ENCODE peak calls at places on chromosomes 1 and 21, in six cellular contexts. J, D, F, S, O and M are unnamed samples.

GRCh38 chr1:93675272-93675671 is 6.4 kb downstream of the BCAR3 start:
- DNase-seq in J (no peak), D (no peak), F (no peak), S (no peak), O (no peak), M (no peak)

GRCh38 chr1:112788561-112788960 is 73.4 kb upstream of the PPM1J start:
- DNase-seq in J (peak; percentile 47), D (no peak), F (no peak), S (peak; percentile 39), O (peak; percentile 30), M (no peak)

GRCh38 chr1:115654125-115654524 is 12.4 kb downstream of the VANGL1 start:
- DNase-seq in J (no peak), D (no peak), F (no peak), S (no peak), O (no peak), M (no peak)

GRCh38 chr1:204996981-204997380 is 46.0 kb upstream of the CNTN2 start:
- DNase-seq in J (no peak), D (no peak), F (no peak), S (no peak), O (no peak), M (no peak)

GRCh38 chr1:117599822-117600221 is 6.0 kb upstream of the TENT5C start:
- DNase-seq in J (no peak), D (no peak), F (no peak), S (no peak), O (no peak), M (no peak)

GRCh38 chr1:97332716-97333115 is 588.1 kb downstream of the DPYD start:
- DNase-seq in J (peak; percentile 55), D (no peak), F (peak; percentile 25), S (peak; percentile 63), O (no peak), M (no peak)

GRCh38 chr1:203306089-203306969 is 1.0 kb downstream of the BTG2 start:
- DNase-seq in J (peak; percentile 95), D (no peak), F (peak; percentile 47), S (peak; percentile 90), O (peak; percentile 78), M (peak; percentile 93)

GRCh38 chr1:183227963-183228649 is 42.0 kb downstream of the LAMC2 start:
- DNase-seq in J (peak; percentile 69), D (no peak), F (no peak), S (peak; percentile 70), O (peak; percentile 60), M (peak; percentile 77)

GRCh38 chr1:67879485-67879884 is 46.2 kb upstream of the GNG12 start:
- DNase-seq in J (no peak), D (no peak), F (no peak), S (no peak), O (no peak), M (no peak)

GRCh38 chr1:202807367-202807925 is 775 bp downstream of the KDM5B start:
- DNase-seq in J (peak; percentile 42), D (peak; percentile 21), F (no peak), S (no peak), O (peak; percentile 83), M (peak; percentile 48)

GRCh38 chr1:226738421-226738994 is 574 bp downstream of the ITPKB start:
- DNase-seq in J (peak; percentile 41), D (no peak), F (no peak), S (peak; percentile 44), O (peak; percentile 58), M (peak; percentile 74)

DNA sequence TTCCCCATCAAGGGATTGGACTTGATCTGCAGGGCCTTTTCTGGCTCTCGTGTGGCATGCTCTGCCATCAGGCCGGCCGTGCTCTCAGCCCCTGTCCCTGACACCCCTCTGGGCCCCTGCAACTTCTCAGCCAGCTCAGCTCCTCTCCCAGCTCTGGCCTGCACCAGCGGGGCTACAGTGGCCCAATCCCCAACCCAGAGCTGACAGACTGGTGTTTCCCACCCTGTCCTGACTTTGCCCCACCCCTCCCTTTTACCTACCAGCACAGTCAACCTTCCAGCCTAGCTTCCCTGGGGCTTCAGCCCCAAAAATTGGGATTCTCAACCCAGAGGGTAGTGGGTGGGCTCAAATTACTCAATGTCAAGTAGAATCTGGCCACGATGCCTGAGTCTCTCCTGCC is 149.3 kb downstream of the SYF2 start:
- DNase-seq in J (no peak), D (no peak), F (no peak), S (no peak), O (no peak), M (no peak)
- H3K4me3 ChIP-seq in J (no peak overlapping the region), D (no peak overlapping the region), F (no peak overlapping the region), S (no peak overlapping the region), O (no peak overlapping the region), M (no peak overlapping the region)

DNA sequence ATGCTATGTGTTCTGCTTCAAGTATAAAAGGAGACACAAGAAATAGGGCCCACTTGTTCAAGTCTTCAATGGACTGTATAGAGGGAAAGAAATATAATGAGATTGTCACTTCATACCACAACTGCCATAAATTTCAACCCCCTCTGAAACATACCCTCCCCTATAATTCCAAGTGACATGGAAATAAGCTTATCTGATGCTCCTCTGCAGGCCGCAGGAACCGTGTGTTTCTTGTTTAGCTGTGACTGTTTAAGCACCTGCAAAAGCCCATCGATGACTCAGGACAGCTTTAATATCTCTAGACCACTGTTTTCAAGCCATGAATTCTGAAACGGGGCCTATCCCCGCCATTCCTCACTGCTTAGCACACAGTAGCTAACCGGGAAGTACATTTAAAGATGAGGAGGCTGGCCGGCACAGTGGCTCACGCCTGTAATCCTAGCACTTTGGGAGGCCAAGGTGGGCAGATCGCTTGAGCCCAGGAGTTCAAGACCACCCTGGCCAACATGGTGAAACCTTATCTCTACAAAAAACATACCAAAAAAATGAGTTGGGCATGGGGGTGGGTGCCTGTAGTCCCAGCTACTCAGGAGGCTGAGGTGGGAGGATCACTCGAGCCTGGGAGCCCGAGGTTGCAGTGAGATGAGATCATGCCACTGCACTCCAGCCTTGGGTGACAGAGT is 4.2 kb downstream of the HLCS start:
- DNase-seq in J (no peak), D (no peak), F (no peak), S (no peak), O (no peak), M (no peak)
- H3K4me3 ChIP-seq in J (no peak overlapping the region), D (no peak overlapping the region), F (no peak overlapping the region), S (no peak overlapping the region), O (no peak overlapping the region), M (no peak overlapping the region)

DNA sequence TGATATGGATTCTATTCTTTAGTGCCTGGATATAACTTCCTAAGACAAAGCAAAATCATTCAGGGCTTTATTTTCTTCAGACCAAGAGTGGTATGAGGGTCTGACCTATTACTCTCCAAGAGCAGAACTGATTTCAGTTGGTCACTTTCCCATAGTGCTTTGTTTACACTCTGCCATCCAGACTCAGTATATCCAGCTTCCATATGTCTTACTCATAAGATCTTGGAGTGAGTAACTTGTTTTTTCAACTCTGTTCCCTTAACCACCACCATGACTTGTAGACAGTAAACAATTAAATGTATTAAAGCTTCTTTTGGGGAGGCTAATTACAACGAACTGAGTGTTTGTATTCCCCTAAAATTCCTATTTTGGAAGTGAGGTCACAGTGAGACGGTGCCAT is 83.4 kb downstream of the USP24 start:
- DNase-seq in J (no peak), D (no peak), F (no peak), S (peak; percentile 21), O (no peak), M (no peak)
- H3K4me3 ChIP-seq in J (no peak overlapping the region), D (no peak overlapping the region), F (no peak overlapping the region), S (no peak overlapping the region), O (no peak overlapping the region), M (no peak overlapping the region)

GRCh38 chr1:236686815-236687160 is 489 bp downstream of the ACTN2 start:
- DNase-seq in J (no peak), D (no peak), F (no peak), S (no peak), O (peak; percentile 10), M (peak; percentile 51)
- H3K4me3 ChIP-seq in J (no peak overlapping the region), D (peak overlapping the region; percentile 49), F (no peak overlapping the region), S (peak overlapping the region; percentile 48), O (peak overlapping the region; percentile 42), M (peak overlapping the region; percentile 79)

GRCh38 chr1:184973308-184974085 is 811 bp downstream of the NIBAN1 start:
- DNase-seq in J (peak; percentile 62), D (peak; percentile 17), F (no peak), S (peak; percentile 74), O (peak; percentile 60), M (peak; percentile 13)

GRCh38 chr1:184975208-184975875 is 1.0 kb upstream of the NIBAN1 start:
- DNase-seq in J (no peak), D (no peak), F (no peak), S (no peak), O (no peak), M (no peak)

GRCh38 chr1:184972281-184973055 is 1.8 kb downstream of the NIBAN1 start:
- DNase-seq in J (peak; percentile 50), D (no peak), F (no peak), S (peak; percentile 49), O (no peak), M (no peak)

GRCh38 chr1:184974086-184974836 is at the start of gene NIBAN1:
- DNase-seq in J (peak; percentile 71), D (peak; percentile 64), F (no peak), S (peak; percentile 57), O (peak; percentile 52), M (peak; percentile 17)

GRCh38 chr1:184974837-184975115 is 468 bp upstream of the NIBAN1 start:
- DNase-seq in J (no peak), D (no peak), F (no peak), S (no peak), O (no peak), M (no peak)
- H3K4me3 ChIP-seq in J (peak overlapping the region; percentile 64), D (peak overlapping the region; percentile 89), F (no peak overlapping the region), S (peak overlapping the region; percentile 74), O (no peak overlapping the region), M (no peak overlapping the region)

DNA sequence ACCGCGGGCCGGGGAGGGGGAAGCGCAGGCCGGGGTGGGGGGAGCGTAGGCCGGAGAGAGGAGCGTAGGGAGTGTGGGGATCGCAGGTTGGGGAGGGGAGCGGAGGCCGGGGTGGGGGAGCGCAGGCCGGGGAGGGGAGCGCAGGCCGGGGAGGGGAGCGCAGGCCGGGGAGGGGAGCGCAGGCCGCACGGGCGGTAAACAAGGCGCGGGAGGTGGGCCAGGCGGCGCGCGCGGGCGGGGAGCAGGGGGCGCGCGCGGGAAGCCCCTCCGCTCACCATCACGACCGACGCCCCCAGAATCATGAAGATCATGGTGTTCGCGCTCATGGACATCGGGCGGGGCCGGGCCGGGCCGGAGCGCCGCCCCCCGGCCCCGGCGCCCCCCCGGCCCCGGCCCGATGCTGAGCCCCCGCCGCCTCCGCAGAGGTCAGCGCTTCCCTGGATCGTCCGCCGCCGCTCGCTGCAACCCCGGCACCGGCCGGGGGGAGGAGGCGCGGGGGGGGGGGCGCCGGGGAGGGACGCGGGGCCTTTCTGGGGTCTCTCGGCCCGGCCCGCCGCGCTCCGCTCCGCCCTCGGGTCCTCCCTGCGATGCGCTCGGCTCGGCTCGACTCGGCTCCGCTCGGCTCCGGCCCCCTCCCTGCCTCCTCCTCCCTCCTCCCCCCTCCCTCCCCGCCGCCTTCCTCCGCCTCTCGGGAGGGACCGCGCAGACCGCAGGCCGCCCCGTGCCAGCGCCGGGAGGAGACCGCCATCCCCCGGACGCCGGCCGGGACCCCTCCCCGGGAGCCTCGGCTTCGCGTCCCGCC is at the start of gene TMEM240:
- DNase-seq in J (peak; percentile 87), D (peak; percentile 16), F (peak; percentile 17), S (peak; percentile 82), O (peak; percentile 89), M (no peak)
- H3K4me3 ChIP-seq in J (peak within 1 kb of the TSS; percentile 54), D (peak within 1 kb of the TSS; percentile 46), F (peak within 1 kb of the TSS; percentile 47), S (peak within 1 kb of the TSS; percentile 58), O (peak within 1 kb of the TSS; percentile 49), M (no peak within 1 kb of the TSS)

DNA sequence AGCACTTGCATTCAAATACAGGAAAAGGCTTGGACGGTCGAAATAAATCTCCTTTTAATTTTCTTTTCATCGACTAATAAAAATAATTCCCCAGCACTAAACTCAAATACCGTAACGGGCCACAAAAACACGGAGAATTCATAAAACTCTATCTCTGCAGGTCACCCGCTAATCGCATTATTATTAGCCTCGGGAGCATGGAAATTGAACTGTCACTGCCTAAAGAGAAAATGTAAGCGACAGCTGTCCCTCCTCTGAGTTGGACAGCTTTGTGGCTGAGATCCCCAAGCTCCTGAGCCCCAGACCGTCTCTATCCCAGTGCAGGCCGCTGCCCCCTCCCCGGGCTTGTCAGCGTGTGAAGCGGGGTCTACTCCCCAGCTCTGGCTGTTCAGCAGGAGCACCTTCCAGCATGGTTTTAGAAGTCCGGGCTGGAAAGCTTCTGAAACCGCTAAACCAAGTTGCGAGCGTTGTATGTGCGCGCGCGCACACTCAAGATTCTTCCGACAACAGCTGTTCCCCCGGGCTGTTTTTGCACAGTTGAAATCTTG is 1.8 kb downstream of the TBX15 start:
- DNase-seq in J (no peak), D (no peak), F (no peak), S (no peak), O (no peak), M (peak; percentile 84)
- H3K4me3 ChIP-seq in J (peak overlapping the region; percentile 59), D (no peak overlapping the region), F (peak overlapping the region; percentile 74), S (no peak overlapping the region), O (peak overlapping the region; percentile 24), M (peak overlapping the region; percentile 86)